ENCODE peak calls at places on chromosomes 5 and 9, in four cellular contexts. One of them, this sample, is unnamed.

GRCh38 chr5:149990518-149991376 is 9.7 kb downstream of the TIGD6 start:
- DNase-seq in H54: peak; percentile 50
- DNase-seq in GM18507: peak; percentile 37
- DNase-seq in AG04450: peak; percentile 56
- DNase-seq in this sample: no peak

GRCh38 chr5:56516936-56517521 is 283.9 kb upstream of the ANKRD55 start:
- DNase-seq in H54: no peak
- DNase-seq in GM18507: no peak
- DNase-seq in AG04450: no peak
- DNase-seq in this sample: no peak

GRCh38 chr5:154857091-154857533 is 1.3 kb upstream of the CNOT8 start:
- DNase-seq in H54: no peak
- DNase-seq in GM18507: peak; percentile 28
- DNase-seq in AG04450: no peak
- DNase-seq in this sample: no peak

GRCh38 chr5:173529861-173530260 is 86.6 kb downstream of the BOD1 start:
- DNase-seq in H54: no peak
- DNase-seq in GM18507: no peak
- DNase-seq in AG04450: no peak
- DNase-seq in this sample: no peak

GRCh38 chr5:144336191-144336590 is 165.5 kb downstream of the KCTD16 start:
- DNase-seq in H54: no peak
- DNase-seq in GM18507: no peak
- DNase-seq in AG04450: no peak
- DNase-seq in this sample: no peak

GRCh38 chr5:74953961-74954720 is 88.0 kb upstream of the FAM169A start:
- DNase-seq in H54: no peak
- DNase-seq in GM18507: no peak
- DNase-seq in AG04450: no peak
- DNase-seq in this sample: no peak

GRCh38 chr9:137070906-137071275 is 534 bp upstream of the SAPCD2 start:
- DNase-seq in H54: no peak
- DNase-seq in GM18507: no peak
- DNase-seq in AG04450: no peak
- DNase-seq in this sample: no peak

GRCh38 chr5:81895312-81895711 is 76.5 kb upstream of the ATG10 start:
- DNase-seq in H54: no peak
- DNase-seq in GM18507: no peak
- DNase-seq in AG04450: no peak
- DNase-seq in this sample: no peak

GRCh38 chr9:4366649-4367330 is 66.9 kb upstream of the GLIS3 start:
- DNase-seq in H54: peak; percentile 33
- DNase-seq in GM18507: no peak
- DNase-seq in AG04450: peak; percentile 24
- DNase-seq in this sample: no peak

GRCh38 chr5:399296-400281 is 43.4 kb upstream of the EXOC3 start:
- DNase-seq in H54: no peak
- DNase-seq in GM18507: peak; percentile 65
- DNase-seq in AG04450: peak; percentile 95
- DNase-seq in this sample: peak; percentile 97

GRCh38 chr9:5269249-5269715 is 35.2 kb downstream of the RLN2 start:
- DNase-seq in H54: peak; percentile 33
- DNase-seq in GM18507: no peak
- DNase-seq in AG04450: peak; percentile 3
- DNase-seq in this sample: no peak

GRCh38 chr9:91162784-91163440 is 198.8 kb downstream of the AUH start:
- DNase-seq in H54: no peak
- DNase-seq in GM18507: peak; percentile 56
- DNase-seq in AG04450: no peak
- DNase-seq in this sample: no peak

GRCh38 chr5:69300537-69301203 is 31.9 kb downstream of the CCDC125 start:
- DNase-seq in H54: no peak
- DNase-seq in GM18507: no peak
- DNase-seq in AG04450: no peak
- DNase-seq in this sample: no peak

GRCh38 chr5:23284656-23285055 is 222.8 kb upstream of the PRDM9 start:
- DNase-seq in H54: no peak
- DNase-seq in GM18507: no peak
- DNase-seq in AG04450: no peak
- DNase-seq in this sample: no peak

GRCh38 chr5:126544087-126544740 is 50.8 kb downstream of the ALDH7A1 start:
- DNase-seq in H54: peak; percentile 33
- DNase-seq in GM18507: peak; percentile 22
- DNase-seq in AG04450: no peak
- DNase-seq in this sample: no peak

GRCh38 chr9:39588056-39588814 is 232.8 kb downstream of the SPATA31A1 start:
- DNase-seq in H54: no peak
- DNase-seq in GM18507: no peak
- DNase-seq in AG04450: no peak
- DNase-seq in this sample: no peak

GRCh38 chr5:75055727-75056144 is 3.4 kb upstream of the GCNT4 start:
- DNase-seq in H54: no peak
- DNase-seq in GM18507: no peak
- DNase-seq in AG04450: no peak
- DNase-seq in this sample: no peak

GRCh38 chr9:14365667-14366066 is 51.7 kb upstream of the NFIB start:
- DNase-seq in H54: no peak
- DNase-seq in GM18507: no peak
- DNase-seq in AG04450: peak; percentile 4
- DNase-seq in this sample: peak; percentile 8

GRCh38 chr5:160649304-160649703 is 202.7 kb downstream of the ATP10B start:
- DNase-seq in H54: peak; percentile 7
- DNase-seq in GM18507: no peak
- DNase-seq in AG04450: no peak
- DNase-seq in this sample: no peak

GRCh38 chr9:5622019-5622418 is 6.9 kb upstream of the RIC1 start:
- DNase-seq in H54: no peak
- DNase-seq in GM18507: no peak
- DNase-seq in AG04450: peak; percentile 50
- DNase-seq in this sample: peak; percentile 82

GRCh38 chr9:120109242-120109641 is 470.7 kb downstream of the CDK5RAP2 start:
- DNase-seq in H54: peak; percentile 49
- DNase-seq in GM18507: no peak
- DNase-seq in AG04450: no peak
- DNase-seq in this sample: no peak

GRCh38 chr9:21030389-21031035 is 928 bp downstream of the HACD4 start:
- DNase-seq in H54: peak; percentile 23
- DNase-seq in GM18507: peak; percentile 28
- DNase-seq in AG04450: no peak
- DNase-seq in this sample: peak; percentile 41

GRCh38 chr5:127961006-127961763 is 122.4 kb upstream of the SLC12A2 start:
- DNase-seq in H54: no peak
- DNase-seq in GM18507: no peak
- DNase-seq in AG04450: no peak
- DNase-seq in this sample: no peak

GRCh38 chr5:115815693-115816225 is 700 bp downstream of the CDO1 start:
- DNase-seq in H54: no peak
- DNase-seq in GM18507: no peak
- DNase-seq in AG04450: no peak
- DNase-seq in this sample: no peak

GRCh38 chr5:43401827-43402226 is 10.4 kb downstream of the CCL28 start:
- DNase-seq in H54: peak; percentile 33
- DNase-seq in GM18507: no peak
- DNase-seq in AG04450: no peak
- DNase-seq in this sample: no peak

GRCh38 chr9:130893250-130894101 is 3.1 kb downstream of the QRFP start:
- DNase-seq in H54: no peak
- DNase-seq in GM18507: no peak
- DNase-seq in AG04450: no peak
- DNase-seq in this sample: no peak

GRCh38 chr5:178292826-178293205 is 60.2 kb upstream of the PHYKPL start:
- DNase-seq in H54: no peak
- DNase-seq in GM18507: no peak
- DNase-seq in AG04450: no peak
- DNase-seq in this sample: no peak

GRCh38 chr9:129402341-129402739 is 218.6 kb downstream of the C9orf50 start:
- DNase-seq in H54: no peak
- DNase-seq in GM18507: no peak
- DNase-seq in AG04450: no peak
- DNase-seq in this sample: no peak

GRCh38 chr5:142096382-142096781 is 12.2 kb upstream of the NDFIP1 start:
- DNase-seq in H54: no peak
- DNase-seq in GM18507: no peak
- DNase-seq in AG04450: no peak
- DNase-seq in this sample: no peak

GRCh38 chr9:109258619-109259321 is 62.1 kb downstream of the EPB41L4B start:
- DNase-seq in H54: no peak
- DNase-seq in GM18507: no peak
- DNase-seq in AG04450: no peak
- DNase-seq in this sample: no peak

This sample was measured in AG09309.